ENCODE peak calls at places on chromosomes 5 and 9, in four cellular contexts. One of them, this sample, is unnamed.

GRCh38 chr9:118686940-118687339 is 682.3 kb downstream of the BRINP1 start:
- DNase-seq in fibroblast of the aortic adventitia: no peak
- DNase-seq in smooth muscle cell of the brain vasculature: no peak
- DNase-seq in tibial artery: no peak
- DNase-seq in this sample: no peak

GRCh38 chr5:1073239-1074102 is 38.4 kb downstream of the SLC12A7 start:
- DNase-seq in fibroblast of the aortic adventitia: no peak
- DNase-seq in smooth muscle cell of the brain vasculature: no peak
- DNase-seq in tibial artery: no peak
- DNase-seq in this sample: no peak

GRCh38 chr5:154370730-154371334 is 75.0 kb upstream of the SAP30L start:
- DNase-seq in fibroblast of the aortic adventitia: peak; percentile 26
- DNase-seq in smooth muscle cell of the brain vasculature: no peak
- DNase-seq in tibial artery: peak; percentile 70
- DNase-seq in this sample: no peak

GRCh38 chr9:127970401-127971313 is 10.1 kb downstream of the EEIG1 start:
- DNase-seq in fibroblast of the aortic adventitia: no peak
- DNase-seq in smooth muscle cell of the brain vasculature: no peak
- DNase-seq in tibial artery: no peak
- DNase-seq in this sample: no peak

GRCh38 chr5:39137391-39138181 is 63.4 kb upstream of the RICTOR start:
- DNase-seq in fibroblast of the aortic adventitia: no peak
- DNase-seq in smooth muscle cell of the brain vasculature: no peak
- DNase-seq in tibial artery: no peak
- DNase-seq in this sample: no peak

GRCh38 chr5:103469288-103470065 is 93.1 kb downstream of the NUDT12 start:
- DNase-seq in fibroblast of the aortic adventitia: no peak
- DNase-seq in smooth muscle cell of the brain vasculature: no peak
- DNase-seq in tibial artery: no peak
- DNase-seq in this sample: no peak

GRCh38 chr5:163352531-163352930 is 84.9 kb upstream of the CCNG1 start:
- DNase-seq in fibroblast of the aortic adventitia: no peak
- DNase-seq in smooth muscle cell of the brain vasculature: no peak
- DNase-seq in tibial artery: no peak
- DNase-seq in this sample: no peak

GRCh38 chr9:132857601-132858342 is 20.3 kb downstream of the AK8 start:
- DNase-seq in fibroblast of the aortic adventitia: peak; percentile 15
- DNase-seq in smooth muscle cell of the brain vasculature: no peak
- DNase-seq in tibial artery: no peak
- DNase-seq in this sample: no peak

GRCh38 chr9:97368964-97369363 is 42.9 kb upstream of the TDRD7 start:
- DNase-seq in fibroblast of the aortic adventitia: no peak
- DNase-seq in smooth muscle cell of the brain vasculature: no peak
- DNase-seq in tibial artery: no peak
- DNase-seq in this sample: no peak

GRCh38 chr5:142958933-142959682 is 188.9 kb downstream of the ARHGAP26 start:
- DNase-seq in fibroblast of the aortic adventitia: no peak
- DNase-seq in smooth muscle cell of the brain vasculature: no peak
- DNase-seq in tibial artery: no peak
- DNase-seq in this sample: no peak

GRCh38 chr9:79663878-79664277 is 92.1 kb downstream of the TLE4 start:
- DNase-seq in fibroblast of the aortic adventitia: no peak
- DNase-seq in smooth muscle cell of the brain vasculature: no peak
- DNase-seq in tibial artery: no peak
- DNase-seq in this sample: no peak

GRCh38 chr9:117120061-117120460 is 294.8 kb downstream of the ASTN2 start:
- DNase-seq in fibroblast of the aortic adventitia: no peak
- DNase-seq in smooth muscle cell of the brain vasculature: no peak
- DNase-seq in tibial artery: no peak
- DNase-seq in this sample: no peak

GRCh38 chr5:52491829-52492217 is 295.9 kb upstream of the ITGA1 start:
- DNase-seq in fibroblast of the aortic adventitia: no peak
- DNase-seq in smooth muscle cell of the brain vasculature: no peak
- DNase-seq in tibial artery: no peak
- DNase-seq in this sample: no peak

GRCh38 chr5:101505891-101506570 is 602.9 kb upstream of the ST8SIA4 start:
- DNase-seq in fibroblast of the aortic adventitia: no peak
- DNase-seq in smooth muscle cell of the brain vasculature: no peak
- DNase-seq in tibial artery: no peak
- DNase-seq in this sample: no peak

GRCh38 chr9:81103597-81104471 is 585.5 kb downstream of the TLE1 start:
- DNase-seq in fibroblast of the aortic adventitia: peak; percentile 10
- DNase-seq in smooth muscle cell of the brain vasculature: no peak
- DNase-seq in tibial artery: no peak
- DNase-seq in this sample: no peak

GRCh38 chr5:157309796-157310195 is 43.9 kb downstream of the CYFIP2 start:
- DNase-seq in fibroblast of the aortic adventitia: no peak
- DNase-seq in smooth muscle cell of the brain vasculature: no peak
- DNase-seq in tibial artery: no peak
- DNase-seq in this sample: no peak

GRCh38 chr5:151661968-151662732 is 24.6 kb downstream of the SPARC start:
- DNase-seq in fibroblast of the aortic adventitia: peak; percentile 10
- DNase-seq in smooth muscle cell of the brain vasculature: no peak
- DNase-seq in tibial artery: no peak
- DNase-seq in this sample: no peak

GRCh38 chr9:113952651-113953050 is 76.5 kb downstream of the ZNF618 start:
- DNase-seq in fibroblast of the aortic adventitia: no peak
- DNase-seq in smooth muscle cell of the brain vasculature: no peak
- DNase-seq in tibial artery: no peak
- DNase-seq in this sample: no peak

GRCh38 chr5:95925345-95925744 is 36.3 kb downstream of the ELL2 start:
- DNase-seq in fibroblast of the aortic adventitia: no peak
- DNase-seq in smooth muscle cell of the brain vasculature: no peak
- DNase-seq in tibial artery: no peak
- DNase-seq in this sample: no peak

GRCh38 chr5:72817639-72818266 is 1.3 kb downstream of the TNPO1 start:
- DNase-seq in fibroblast of the aortic adventitia: peak; percentile 34
- DNase-seq in smooth muscle cell of the brain vasculature: no peak
- DNase-seq in tibial artery: no peak
- DNase-seq in this sample: no peak

GRCh38 chr9:124781967-124782660 is 5.2 kb downstream of the OLFML2A start:
- DNase-seq in fibroblast of the aortic adventitia: no peak
- DNase-seq in smooth muscle cell of the brain vasculature: no peak
- DNase-seq in tibial artery: peak; percentile 52
- DNase-seq in this sample: peak; percentile 50

GRCh38 chr9:115944166-115944948 is 209.2 kb upstream of the PAPPA start:
- DNase-seq in fibroblast of the aortic adventitia: peak; percentile 100
- DNase-seq in smooth muscle cell of the brain vasculature: peak; percentile 90
- DNase-seq in tibial artery: peak; percentile 90
- DNase-seq in this sample: peak; percentile 92

GRCh38 chr5:38420246-38420645 is 136.2 kb downstream of the LIFR start:
- DNase-seq in fibroblast of the aortic adventitia: peak; percentile 41
- DNase-seq in smooth muscle cell of the brain vasculature: no peak
- DNase-seq in tibial artery: no peak
- DNase-seq in this sample: no peak

GRCh38 chr5:153831976-153832375 is 206.7 kb downstream of the FAM114A2 start:
- DNase-seq in fibroblast of the aortic adventitia: peak; percentile 51
- DNase-seq in smooth muscle cell of the brain vasculature: no peak
- DNase-seq in tibial artery: no peak
- DNase-seq in this sample: no peak

GRCh38 chr9:27150758-27151431 is 41.9 kb downstream of the TEK start:
- DNase-seq in fibroblast of the aortic adventitia: peak; percentile 84
- DNase-seq in smooth muscle cell of the brain vasculature: no peak
- DNase-seq in tibial artery: no peak
- DNase-seq in this sample: no peak

GRCh38 chr9:77807846-77808749 is 160.0 kb upstream of the GNA14 start:
- DNase-seq in fibroblast of the aortic adventitia: no peak
- DNase-seq in smooth muscle cell of the brain vasculature: no peak
- DNase-seq in tibial artery: no peak
- DNase-seq in this sample: no peak

GRCh38 chr5:175466700-175467318 is 11.6 kb upstream of the SFXN1 start:
- DNase-seq in fibroblast of the aortic adventitia: peak; percentile 74
- DNase-seq in smooth muscle cell of the brain vasculature: no peak
- DNase-seq in tibial artery: peak; percentile 76
- DNase-seq in this sample: peak; percentile 68

GRCh38 chr5:58314356-58315045 is 145.4 kb downstream of the PLK2 start:
- DNase-seq in fibroblast of the aortic adventitia: peak; percentile 55
- DNase-seq in smooth muscle cell of the brain vasculature: no peak
- DNase-seq in tibial artery: no peak
- DNase-seq in this sample: no peak

GRCh38 chr5:134543820-134544692 is 18.6 kb downstream of the JADE2 start:
- DNase-seq in fibroblast of the aortic adventitia: no peak
- DNase-seq in smooth muscle cell of the brain vasculature: no peak
- DNase-seq in tibial artery: no peak
- DNase-seq in this sample: no peak

GRCh38 chr5:149688406-149688805 is 41.7 kb upstream of the PPARGC1B start:
- DNase-seq in fibroblast of the aortic adventitia: no peak
- DNase-seq in smooth muscle cell of the brain vasculature: no peak
- DNase-seq in tibial artery: no peak
- DNase-seq in this sample: no peak

GRCh38 chr9:105539452-105539851 is 18.5 kb upstream of the FKTN start:
- DNase-seq in fibroblast of the aortic adventitia: no peak
- DNase-seq in smooth muscle cell of the brain vasculature: no peak
- DNase-seq in tibial artery: no peak
- DNase-seq in this sample: no peak

GRCh38 chr9:23733495-23734078 is 92.5 kb downstream of the ELAVL2 start:
- DNase-seq in fibroblast of the aortic adventitia: no peak
- DNase-seq in smooth muscle cell of the brain vasculature: no peak
- DNase-seq in tibial artery: no peak
- DNase-seq in this sample: no peak

GRCh38 chr5:158519433-158520025 is 580.2 kb downstream of the EBF1 start:
- DNase-seq in fibroblast of the aortic adventitia: peak; percentile 19
- DNase-seq in smooth muscle cell of the brain vasculature: no peak
- DNase-seq in tibial artery: no peak
- DNase-seq in this sample: no peak

GRCh38 chr9:22049411-22049810 is 40.3 kb upstream of the CDKN2B start:
- DNase-seq in fibroblast of the aortic adventitia: peak; percentile 59
- DNase-seq in smooth muscle cell of the brain vasculature: no peak
- DNase-seq in tibial artery: no peak
- DNase-seq in this sample: no peak

GRCh38 chr5:149781612-149782011 is 51.5 kb downstream of the PPARGC1B start:
- DNase-seq in fibroblast of the aortic adventitia: no peak
- DNase-seq in smooth muscle cell of the brain vasculature: no peak
- DNase-seq in tibial artery: no peak
- DNase-seq in this sample: no peak

GRCh38 chr5:51748667-51749066 is 365.4 kb downstream of the ISL1 start:
- DNase-seq in fibroblast of the aortic adventitia: no peak
- DNase-seq in smooth muscle cell of the brain vasculature: no peak
- DNase-seq in tibial artery: no peak
- DNase-seq in this sample: no peak

GRCh38 chr5:174925586-174925985 is 201.2 kb downstream of the MSX2 start:
- DNase-seq in fibroblast of the aortic adventitia: no peak
- DNase-seq in smooth muscle cell of the brain vasculature: no peak
- DNase-seq in tibial artery: no peak
- DNase-seq in this sample: no peak

GRCh38 chr5:98309785-98310566 is 463.5 kb upstream of the RGMB start:
- DNase-seq in fibroblast of the aortic adventitia: peak; percentile 90
- DNase-seq in smooth muscle cell of the brain vasculature: peak; percentile 54
- DNase-seq in tibial artery: no peak
- DNase-seq in this sample: no peak

This sample was measured in right atrium auricular region.